ENCODE peak calls at places on chromosome 5, in six cellular contexts. O is heart left ventricle, S is IMR-90, M is brain microvascular endothelial cell, T is A549, C is breast epithelium. A is an unnamed sample.

GRCh38 chr5:90898330-90899013 is 339.9 kb downstream of the ADGRV1 start:
- DNase-seq in S (peak; percentile 8), C (no peak), M (no peak), O (no peak), T (no peak), A (no peak)

GRCh38 chr5:169945831-169946261 is 34.4 kb downstream of the INSYN2B start:
- DNase-seq in S (peak; percentile 95), T (no peak), O (peak; percentile 46), M (peak; percentile 67), C (peak; percentile 82), A (peak; percentile 79)

GRCh38 chr5:35246411-35246810 is 16.1 kb upstream of the PRLR start:
- DNase-seq in T (no peak), O (no peak), S (no peak), M (no peak), C (peak; percentile 53), A (no peak)

GRCh38 chr5:80125962-80126480 is 90.9 kb downstream of the THBS4 start:
- DNase-seq in S (peak; percentile 48), T (no peak), M (peak; percentile 81), O (no peak), C (no peak), A (peak; percentile 49)

GRCh38 chr5:107651326-107651725 is 19.4 kb downstream of the EFNA5 start:
- DNase-seq in C (no peak), T (no peak), O (no peak), M (no peak), S (no peak), A (no peak)

GRCh38 chr5:35853652-35854051 is 3.0 kb upstream of the IL7R start:
- DNase-seq in M (no peak), O (no peak), C (no peak), T (no peak), S (no peak), A (no peak)

GRCh38 chr5:126446498-126447224 is 23.5 kb downstream of the GRAMD2B start:
- DNase-seq in T (no peak), S (peak; percentile 88), O (no peak), C (no peak), M (peak; percentile 59), A (peak; percentile 87)

GRCh38 chr5:77168187-77168883 is 42.1 kb upstream of the PDE8B start:
- DNase-seq in C (peak; percentile 44), T (peak; percentile 50), O (peak; percentile 84), S (peak; percentile 57), M (peak; percentile 56), A (no peak)

DNA sequence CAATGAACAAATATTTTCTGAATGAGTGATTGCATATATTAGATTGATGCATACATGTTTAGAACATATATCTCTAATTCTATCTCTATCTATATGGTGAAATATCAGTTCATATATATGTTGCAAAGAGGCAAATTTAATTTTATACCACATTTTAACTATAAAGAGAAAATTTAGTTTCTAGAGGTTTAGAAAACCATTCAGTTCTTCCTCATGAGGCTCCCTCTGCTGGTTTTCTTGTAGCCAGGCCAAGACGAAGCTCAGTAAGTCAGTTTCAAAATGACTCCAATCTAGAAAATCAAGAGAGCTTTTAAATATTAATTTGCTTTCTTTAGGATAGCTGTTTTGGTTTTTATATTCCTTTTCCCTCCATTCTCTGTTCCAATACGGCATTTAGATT is 312.1 kb downstream of the TMEM232 start:
- DNase-seq in O (no peak), T (no peak), C (no peak), S (peak; percentile 10), M (peak; percentile 11), A (peak; percentile 34)
- TF ChIP-seq CTCF in O (peak; percentile 15), T (no peak), C (no peak), S (no peak), M (peak; percentile 69), A (peak; percentile 47)

GRCh38 chr5:54312499-54312898 is 2.1 kb upstream of the ARL15 start:
- DNase-seq in S (no peak), T (no peak), O (no peak), C (no peak), M (no peak), A (no peak)
- H3K4me3 ChIP-seq in S (no peak overlapping the region), T (no peak overlapping the region), O (no peak overlapping the region), C (no peak overlapping the region), M (no peak overlapping the region), A (no peak overlapping the region)

GRCh38 chr5:103474671-103475070 is 87.9 kb downstream of the NUDT12 start:
- DNase-seq in M (no peak), S (no peak), O (no peak), C (no peak), T (no peak), A (no peak)
- TF ChIP-seq CTCF in M (no peak), S (no peak), O (no peak), C (no peak), T (no peak), A (no peak)

GRCh38 chr5:120466337-120467006 is 2.4 kb downstream of the PRR16 start:
- DNase-seq in T (no peak), C (no peak), S (peak; percentile 14), M (no peak), O (no peak), A (peak; percentile 61)
- H3K4me3 ChIP-seq in T (no peak overlapping the region), C (peak overlapping the region; percentile 71), S (peak overlapping the region; percentile 94), M (peak overlapping the region; percentile 73), O (peak overlapping the region; percentile 89), A (peak overlapping the region; percentile 99)